ENCODE peak calls at places on chromosome 2, in six cellular contexts. J, Q, L, T, V and A are unnamed samples.
A peak's percentile ranks its signal among the peaks of the same experiment; 100 is the strongest.

GRCh38 chr2:47551800-47552525 is 149.0 kb downstream of the MSH2 start:
- DNase-seq in T (no peak), Q (no peak), V (no peak), J (no peak), L (no peak), A (no peak)

GRCh38 chr2:158686166-158686792 is 108.8 kb upstream of the DAPL1 start:
- DNase-seq in T (no peak), L (no peak), V (no peak), Q (no peak), J (no peak), A (no peak)

GRCh38 chr2:159032156-159032555 is 63.7 kb downstream of the TANC1 start:
- DNase-seq in J (no peak), T (no peak), Q (no peak), V (no peak), L (no peak), A (no peak)

GRCh38 chr2:235024951-235025773 is 73.3 kb downstream of the SH3BP4 start:
- DNase-seq in Q (no peak), V (no peak), T (no peak), L (no peak), J (no peak), A (peak; percentile 39)

GRCh38 chr2:101380376-101380775 is 6.9 kb downstream of the CREG2 start:
- DNase-seq in T (no peak), J (no peak), L (no peak), V (peak; percentile 44), Q (no peak), A (no peak)

GRCh38 chr2:54630841-54631497 is 92.5 kb upstream of the EML6 start:
- DNase-seq in T (no peak), Q (no peak), J (no peak), L (no peak), V (no peak), A (no peak)

GRCh38 chr2:60306231-60306861 is 247.1 kb downstream of the BCL11A start:
- DNase-seq in J (no peak), Q (no peak), V (no peak), L (no peak), T (no peak), A (no peak)

GRCh38 chr2:128558895-128559532 is 240.3 kb upstream of the HS6ST1 start:
- DNase-seq in L (no peak), V (no peak), J (no peak), Q (no peak), T (no peak), A (no peak)

GRCh38 chr2:237704476-237705224 is 77.3 kb downstream of the LRRFIP1 start:
- DNase-seq in T (no peak), Q (no peak), J (no peak), L (no peak), V (no peak), A (no peak)

GRCh38 chr2:121832992-121833732 is 77.7 kb downstream of the TSN start:
- DNase-seq in L (no peak), V (no peak), T (no peak), Q (no peak), J (no peak), A (no peak)

GRCh38 chr2:170224692-170225091 is 46.7 kb downstream of the MYO3B start:
- DNase-seq in Q (no peak), J (no peak), V (no peak), L (no peak), T (no peak), A (no peak)

GRCh38 chr2:215833531-215834162 is 179.7 kb downstream of the MREG start:
- DNase-seq in T (no peak), Q (no peak), V (no peak), L (no peak), J (no peak), A (no peak)

GRCh38 chr2:46435353-46435752 is 44.0 kb upstream of the TMEM247 start:
- DNase-seq in V (no peak), L (no peak), J (no peak), Q (no peak), T (no peak), A (no peak)

GRCh38 chr2:21050164-21050563 is 6.3 kb upstream of the APOB start:
- DNase-seq in V (no peak), Q (no peak), J (no peak), L (no peak), T (no peak), A (no peak)

GRCh38 chr2:24831736-24832421 is 38.7 kb downstream of the CENPO start:
- DNase-seq in J (peak; percentile 62), Q (peak; percentile 65), T (no peak), L (peak; percentile 77), V (no peak), A (peak; percentile 60)

GRCh38 chr2:60678551-60678950 is 77.5 kb upstream of the PAPOLG start:
- DNase-seq in J (no peak), Q (no peak), L (no peak), T (no peak), V (no peak), A (no peak)

GRCh38 chr2:118221952-118222594 is 133.8 kb downstream of the INSIG2 start:
- DNase-seq in V (peak; percentile 17), T (peak; percentile 68), Q (no peak), J (no peak), L (no peak), A (no peak)

GRCh38 chr2:60413819-60414178 is 139.7 kb downstream of the BCL11A start:
- DNase-seq in V (no peak), Q (no peak), T (no peak), J (no peak), L (no peak), A (no peak)

GRCh38 chr2:20187331-20187730 is 37.6 kb downstream of the SDC1 start:
- DNase-seq in J (no peak), V (no peak), Q (no peak), T (no peak), L (no peak), A (no peak)

GRCh38 chr2:14720319-14720718 is 87.8 kb downstream of the LRATD1 start:
- DNase-seq in J (no peak), V (no peak), L (no peak), Q (no peak), T (no peak), A (no peak)

DNA sequence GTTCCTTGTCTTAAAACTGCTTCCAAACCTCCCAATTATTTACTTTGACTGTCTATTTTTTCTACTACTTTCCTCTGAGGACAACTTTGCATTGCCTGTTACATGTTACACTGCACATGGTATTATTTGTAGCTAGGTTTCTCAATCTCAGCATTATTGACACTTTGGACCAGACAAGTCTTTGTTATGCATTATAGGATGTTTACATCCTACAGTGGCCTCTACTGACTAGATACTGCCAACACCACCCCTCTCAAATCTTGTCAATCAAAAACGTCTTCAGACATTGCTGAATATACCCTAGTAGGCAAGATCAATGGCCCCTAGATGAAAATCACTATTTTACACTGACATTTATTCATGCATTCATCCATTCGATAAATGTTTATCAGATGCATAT is 129.6 kb upstream of the DNAJC10 start:
- DNase-seq in T (no peak), L (no peak), J (no peak), Q (no peak), V (no peak), A (no peak)
- TF ChIP-seq CTCF in T (no peak), L (no peak), J (no peak), Q (no peak), V (no peak), A (no peak)

GRCh38 chr2:200380833-200381542 is 74.5 kb downstream of the SPATS2L start:
- DNase-seq in T (no peak), V (no peak), Q (no peak), J (no peak), L (no peak), A (no peak)
- H3K27ac ChIP-seq in T (peak overlapping the region; percentile 89), V (peak overlapping the region; percentile 10), Q (no peak overlapping the region), J (no peak overlapping the region), L (no peak overlapping the region), A (peak overlapping the region; percentile 58)

DNA sequence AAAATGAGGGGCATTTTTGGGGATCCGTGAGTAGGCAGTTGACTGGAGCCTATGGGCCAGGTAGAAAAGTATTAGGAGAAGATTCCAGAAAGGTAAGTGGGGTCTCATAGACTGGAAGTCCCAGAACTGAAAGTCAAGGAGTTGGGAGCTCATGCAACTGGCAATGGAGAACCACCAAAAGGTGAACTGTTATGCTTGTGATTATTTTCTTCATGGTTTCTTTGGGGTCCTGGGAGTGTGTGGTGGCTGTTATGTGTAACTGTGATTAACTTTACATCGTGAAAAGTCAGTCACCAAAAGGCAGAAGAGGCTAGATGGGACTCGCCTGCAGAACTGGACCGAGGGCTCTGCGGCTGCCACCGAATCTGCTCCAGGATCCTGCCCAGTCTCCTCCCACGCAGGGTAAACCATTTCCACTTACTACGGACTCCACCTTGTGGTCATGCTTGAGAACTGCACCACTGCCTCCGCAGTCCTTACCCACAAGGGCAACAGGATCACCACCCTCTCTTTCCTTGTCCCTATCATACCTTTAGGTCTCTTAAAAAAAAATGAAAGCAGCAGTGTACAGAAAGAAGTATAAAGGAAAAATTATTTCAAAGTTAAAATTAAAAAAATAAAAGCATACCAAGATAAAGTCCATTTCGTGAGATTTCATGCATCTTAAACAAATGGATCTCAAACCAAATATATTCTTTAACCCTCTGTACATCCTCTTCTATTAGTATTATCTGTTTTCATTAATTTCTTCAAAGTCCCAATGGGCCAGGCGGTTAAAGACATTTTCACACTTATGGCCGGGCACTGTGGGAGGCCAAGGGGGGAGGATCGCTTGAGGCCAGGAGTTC is 15.6 kb upstream of the CEP68 start:
- DNase-seq in Q (peak; percentile 90), J (peak; percentile 87), V (peak; percentile 90), T (peak; percentile 94), L (peak; percentile 87), A (peak; percentile 86)
- H3K4me3 ChIP-seq in Q (no peak overlapping the region), J (peak overlapping the region; percentile 54), V (no peak overlapping the region), T (no peak overlapping the region), L (no peak overlapping the region), A (peak overlapping the region; percentile 20)

GRCh38 chr2:70985956-70986355 is 7.5 kb downstream of the ANKRD53 start:
- DNase-seq in Q (peak; percentile 30), L (no peak), V (peak; percentile 3), J (no peak), T (no peak), A (no peak)

GRCh38 chr2:70985283-70985688 is 6.9 kb downstream of the ANKRD53 start:
- DNase-seq in L (no peak), T (no peak), J (peak; percentile 56), V (no peak), Q (peak; percentile 63), A (no peak)

GRCh38 chr2:70983506-70984227 is 5.2 kb downstream of the ANKRD53 start:
- DNase-seq in V (peak; percentile 8), T (no peak), L (no peak), J (peak; percentile 31), Q (no peak), A (peak; percentile 37)

GRCh38 chr2:70984228-70984575 is 5.8 kb downstream of the ANKRD53 start:
- DNase-seq in L (no peak), J (peak; percentile 43), V (no peak), Q (no peak), T (no peak), A (no peak)

DNA sequence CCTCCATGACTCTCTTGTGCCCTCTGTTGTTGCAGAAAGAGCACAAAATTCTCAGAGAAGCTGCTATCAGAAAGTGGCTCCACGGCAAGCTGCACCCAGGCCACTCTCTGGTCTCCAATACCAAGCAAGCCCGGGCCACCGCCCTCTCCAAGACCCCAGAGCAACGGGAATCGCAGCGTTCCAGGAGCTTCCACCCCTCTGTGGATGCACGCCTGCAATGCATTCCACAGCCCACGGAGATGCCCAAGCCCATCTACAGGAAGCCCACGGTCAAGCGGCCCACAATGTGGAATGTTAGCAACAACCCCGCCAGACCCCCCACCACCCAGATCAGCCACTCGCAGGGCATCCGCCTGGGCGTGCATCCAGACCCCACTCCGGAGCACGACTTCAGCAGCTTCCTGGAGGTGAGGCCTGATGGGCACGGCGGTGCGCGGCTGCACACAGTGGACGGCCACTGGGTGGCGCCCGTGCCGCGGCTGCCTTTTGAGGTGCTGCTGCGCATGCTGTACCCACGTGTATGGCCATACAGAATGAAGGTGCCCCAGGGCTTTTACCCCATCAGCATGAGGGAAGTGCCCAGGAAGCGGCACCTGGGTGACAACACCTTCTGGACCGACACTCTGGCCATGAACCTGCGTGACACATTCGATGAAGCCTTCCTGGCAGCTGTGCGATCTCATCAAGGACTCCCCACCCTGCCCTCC is 6.3 kb downstream of the ANKRD53 start:
- DNase-seq in J (peak; percentile 70), V (no peak), L (peak; percentile 87), T (no peak), Q (peak; percentile 95), A (peak; percentile 84)
- TF ChIP-seq CTCF in J (peak; percentile 65), V (peak; percentile 63), L (peak; percentile 61), T (peak; percentile 70), Q (peak; percentile 96), A (peak; percentile 81)